ENCODE peak calls at places on chromosomes 12 and 14, in nine cellular contexts. M is RWPE1, S is H9, T is neural progenitor cell, I is testis, F is mesendoderm, N is left ventricle myocardium inferior, W is stomach, O is WERI-Rb-1. Z is an unnamed sample.

GRCh38 chr14:29392287-29392686 is 535.4 kb downstream of the PRKD1 start:
- DNase-seq in M (no peak), S (no peak), T (no peak), I (no peak), F (no peak), N (no peak), W (no peak), O (no peak), Z (no peak)

GRCh38 chr14:97025722-97026121 is 228.5 kb downstream of the VRK1 start:
- DNase-seq in M (no peak), S (peak), T (peak), I (no peak), F (no peak), N (no peak), W (no peak), O (no peak), Z (no peak)

GRCh38 chr12:25264015-25264582 is 13.4 kb upstream of the KRAS start:
- DNase-seq in M (no peak), S (no peak), T (peak), I (no peak), F (no peak), N (no peak), W (no peak), O (no peak), Z (no peak)

GRCh38 chr12:53378705-53379388 is 1.1 kb upstream of the SP1 start:
- DNase-seq in M (no peak), S (no peak), T (no peak), I (no peak), F (peak), N (no peak), W (no peak), O (peak), Z (no peak)

GRCh38 chr14:30603402-30603801 is 18.7 kb upstream of the SCFD1 start:
- DNase-seq in M (no peak), S (no peak), T (no peak), I (no peak), F (no peak), N (no peak), W (no peak), O (no peak), Z (no peak)

GRCh38 chr14:96072746-96073145 is 33.6 kb downstream of the C14orf132 start:
- DNase-seq in M (no peak), S (no peak), T (no peak), I (no peak), F (no peak), N (no peak), W (no peak), O (no peak), Z (no peak)

GRCh38 chr14:59086241-59086899 is 102.1 kb upstream of the DAAM1 start:
- DNase-seq in M (no peak), S (no peak), T (no peak), I (no peak), F (no peak), N (no peak), W (no peak), O (no peak), Z (no peak)

GRCh38 chr14:53542692-53543091 is 389.6 kb upstream of the DDHD1 start:
- DNase-seq in M (no peak), S (no peak), T (no peak), I (peak), F (no peak), N (no peak), W (no peak), O (no peak), Z (no peak)

GRCh38 chr12:82842480-82842879 is 155.8 kb downstream of the TMTC2 start:
- DNase-seq in M (no peak), S (no peak), T (no peak), I (no peak), F (no peak), N (no peak), W (no peak), O (no peak), Z (no peak)

GRCh38 chr12:131912526-131913274 is 16.4 kb upstream of the PUS1 start:
- DNase-seq in M (peak), S (no peak), T (no peak), I (peak), F (peak), N (peak), W (peak), O (no peak), Z (no peak)

GRCh38 chr14:60648169-60648933 is 926 bp downstream of the SIX1 start:
- DNase-seq in M (peak), S (peak), T (peak), I (no peak), F (peak), N (no peak), W (no peak), O (peak), Z (no peak)

GRCh38 chr14:75879031-75879430 is 102.8 kb downstream of the TGFB3 start:
- DNase-seq in M (peak), S (no peak), T (no peak), I (no peak), F (no peak), N (no peak), W (no peak), O (no peak), Z (no peak)

GRCh38 chr14:61281186-61281676 is at the start of gene TMEM30B:
- DNase-seq in M (peak), S (peak), T (no peak), I (peak), F (peak), N (no peak), W (peak), O (no peak), Z (no peak)

GRCh38 chr14:32403688-32404087 is 74.6 kb downstream of the AKAP6 start:
- DNase-seq in M (no peak), S (no peak), T (no peak), I (no peak), F (no peak), N (no peak), W (no peak), O (no peak), Z (no peak)

GRCh38 chr12:109461049-109461845 is 15.9 kb downstream of the KCTD10 start:
- DNase-seq in M (no peak), S (no peak), T (no peak), I (no peak), F (peak), N (peak), W (no peak), O (no peak), Z (no peak)

GRCh38 chr14:23066368-23066767 is 9.0 kb upstream of the CDH24 start:
- DNase-seq in M (no peak), S (no peak), T (no peak), I (no peak), F (no peak), N (no peak), W (no peak), O (no peak), Z (no peak)

GRCh38 chr12:105933671-105934665 is 204.8 kb downstream of the NUAK1 start:
- DNase-seq in M (peak), S (no peak), T (no peak), I (no peak), F (no peak), N (no peak), W (no peak), O (no peak), Z (no peak)

GRCh38 chr12:31496257-31496656 is 94.7 kb downstream of the DENND5B start:
- DNase-seq in M (no peak), S (no peak), T (no peak), I (no peak), F (no peak), N (no peak), W (no peak), O (no peak), Z (no peak)

GRCh38 chr12:68611094-68611818 is 557 bp downstream of the RAP1B start:
- DNase-seq in M (peak), S (peak), T (peak), I (peak), F (peak), N (peak), W (peak), O (peak), Z (peak)

GRCh38 chr12:57620936-57621496 is 9.8 kb downstream of the ARHGEF25 start:
- DNase-seq in M (no peak), S (no peak), T (peak), I (peak), F (no peak), N (no peak), W (no peak), O (no peak), Z (no peak)

GRCh38 chr12:112536367-112536730 is 117.6 kb downstream of the PTPN11 start:
- DNase-seq in M (no peak), S (no peak), T (no peak), I (no peak), F (no peak), N (no peak), W (no peak), O (no peak), Z (no peak)

GRCh38 chr12:9707864-9708808 is 24.8 kb downstream of the CLECL1 start:
- DNase-seq in M (peak), S (peak), T (peak), I (peak), F (peak), N (peak), W (peak), O (peak), Z (peak)

GRCh38 chr12:19110541-19110940 is 19.0 kb upstream of the PLEKHA5 start:
- DNase-seq in M (no peak), S (no peak), T (no peak), I (no peak), F (no peak), N (no peak), W (no peak), O (no peak), Z (no peak)

GRCh38 chr12:130338794-130339601 is 1.3 kb downstream of the PIWIL1 start:
- DNase-seq in M (no peak), S (no peak), T (no peak), I (no peak), F (no peak), N (no peak), W (no peak), O (no peak), Z (no peak)

GRCh38 chr12:108517288-108518100 is 2.4 kb downstream of the FICD start:
- DNase-seq in M (no peak), S (no peak), T (no peak), I (no peak), F (peak), N (no peak), W (no peak), O (no peak), Z (no peak)

GRCh38 chr12:65335021-65335714 is 56.7 kb downstream of the MSRB3 start:
- DNase-seq in M (peak), S (no peak), T (no peak), I (no peak), F (peak), N (no peak), W (no peak), O (no peak), Z (no peak)

GRCh38 chr14:72545411-72546311 is 348.2 kb downstream of the DPF3 start:
- DNase-seq in M (peak), S (no peak), T (no peak), I (no peak), F (no peak), N (no peak), W (no peak), O (no peak), Z (no peak)

GRCh38 chr12:93663729-93664084 is 13.5 kb upstream of the CRADD start:
- DNase-seq in M (no peak), S (no peak), T (no peak), I (no peak), F (no peak), N (no peak), W (no peak), O (no peak), Z (no peak)

GRCh38 chr12:47964102-47964723 is 817 bp downstream of the TMEM106C start:
- DNase-seq in M (no peak), S (peak), T (peak), I (peak), F (peak), N (no peak), W (peak), O (peak), Z (no peak)

GRCh38 chr12:29043069-29043468 is 106.0 kb upstream of the FAR2 start:
- DNase-seq in M (no peak), S (no peak), T (no peak), I (no peak), F (no peak), N (no peak), W (no peak), O (no peak), Z (no peak)

GRCh38 chr14:94110552-94111181 is at the start of gene IFI27:
- DNase-seq in M (peak), S (peak), T (no peak), I (peak), F (no peak), N (peak), W (peak), O (no peak), Z (no peak)

GRCh38 chr14:36361210-36361853 is 40.9 kb upstream of the MBIP start:
- DNase-seq in M (no peak), S (no peak), T (no peak), I (no peak), F (no peak), N (no peak), W (no peak), O (no peak), Z (no peak)

GRCh38 chr12:6377667-6377994 is 2.3 kb upstream of the SCNN1A start:
- DNase-seq in M (no peak), S (peak), T (no peak), I (peak), F (no peak), N (no peak), W (peak), O (no peak), Z (no peak)

GRCh38 chr12:95126076-95126475 is 52.7 kb upstream of the NR2C1 start:
- DNase-seq in M (no peak), S (no peak), T (no peak), I (no peak), F (no peak), N (no peak), W (no peak), O (no peak), Z (no peak)

GRCh38 chr14:24368562-24369252 is 723 bp downstream of the NFATC4 start:
- DNase-seq in M (no peak), S (peak), T (peak), I (peak), F (peak), N (peak), W (no peak), O (peak), Z (peak)

GRCh38 chr12:3251067-3251466 is 173.9 kb downstream of the TSPAN9 start:
- DNase-seq in M (no peak), S (no peak), T (no peak), I (no peak), F (no peak), N (no peak), W (no peak), O (no peak), Z (no peak)

GRCh38 chr12:3251691-3252090 is 174.5 kb downstream of the TSPAN9 start:
- DNase-seq in M (no peak), S (no peak), T (no peak), I (no peak), F (no peak), N (peak), W (no peak), O (no peak), Z (no peak)

GRCh38 chr12:3253682-3254275 is 176.6 kb downstream of the TSPAN9 start:
- DNase-seq in M (no peak), S (no peak), T (no peak), I (no peak), F (peak), N (peak), W (no peak), O (no peak), Z (no peak)

GRCh38 chr12:3250576-3250975 is 173.4 kb downstream of the TSPAN9 start:
- DNase-seq in M (no peak), S (no peak), T (no peak), I (no peak), F (no peak), N (peak), W (no peak), O (no peak), Z (no peak)

GRCh38 chr12:3252416-3252815 is 175.2 kb downstream of the TSPAN9 start:
- DNase-seq in M (no peak), S (no peak), T (no peak), I (peak), F (no peak), N (peak), W (peak), O (no peak), Z (peak)
- H3K27ac ChIP-seq in M (no peak), S (no peak), T (no peak), I (no peak), F (no peak), N (peak), W (peak), O (peak), Z (no peak)

DNA sequence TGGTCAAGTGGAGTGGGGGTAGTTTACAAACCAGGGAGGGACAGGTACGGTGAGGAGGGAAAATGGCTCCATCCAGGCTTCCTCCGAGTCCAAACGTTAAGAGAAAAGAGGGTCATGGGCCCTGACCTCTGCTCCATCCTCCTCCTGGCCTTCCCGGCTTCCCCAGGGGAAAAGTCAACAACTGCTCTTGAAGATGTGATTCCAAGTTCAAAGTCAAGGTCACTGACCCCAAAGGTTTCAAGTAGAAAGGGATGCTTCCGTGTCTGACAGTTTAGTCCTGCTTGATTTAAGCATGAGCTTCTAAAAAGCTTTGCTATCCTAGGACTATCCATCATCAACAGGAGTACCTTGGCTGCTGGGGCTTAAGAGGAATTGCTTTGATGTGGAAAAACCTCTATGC is 28.4 kb downstream of the CCDC88C start:
- DNase-seq in M (no peak), S (no peak), T (no peak), I (no peak), F (no peak), N (no peak), W (no peak), O (no peak), Z (no peak)
- H3K27ac ChIP-seq in M (peak), S (no peak), T (no peak), I (no peak), F (no peak), N (no peak), W (no peak), O (peak), Z (no peak)

GRCh38 chr12:12620730-12621315 is 9.1 kb downstream of the CREBL2 start:
- DNase-seq in M (no peak), S (no peak), T (no peak), I (no peak), F (no peak), N (no peak), W (no peak), O (no peak), Z (no peak)
- H3K27ac ChIP-seq in M (no peak), S (no peak), T (no peak), I (no peak), F (no peak), N (no peak), W (no peak), O (no peak), Z (no peak)

DNA sequence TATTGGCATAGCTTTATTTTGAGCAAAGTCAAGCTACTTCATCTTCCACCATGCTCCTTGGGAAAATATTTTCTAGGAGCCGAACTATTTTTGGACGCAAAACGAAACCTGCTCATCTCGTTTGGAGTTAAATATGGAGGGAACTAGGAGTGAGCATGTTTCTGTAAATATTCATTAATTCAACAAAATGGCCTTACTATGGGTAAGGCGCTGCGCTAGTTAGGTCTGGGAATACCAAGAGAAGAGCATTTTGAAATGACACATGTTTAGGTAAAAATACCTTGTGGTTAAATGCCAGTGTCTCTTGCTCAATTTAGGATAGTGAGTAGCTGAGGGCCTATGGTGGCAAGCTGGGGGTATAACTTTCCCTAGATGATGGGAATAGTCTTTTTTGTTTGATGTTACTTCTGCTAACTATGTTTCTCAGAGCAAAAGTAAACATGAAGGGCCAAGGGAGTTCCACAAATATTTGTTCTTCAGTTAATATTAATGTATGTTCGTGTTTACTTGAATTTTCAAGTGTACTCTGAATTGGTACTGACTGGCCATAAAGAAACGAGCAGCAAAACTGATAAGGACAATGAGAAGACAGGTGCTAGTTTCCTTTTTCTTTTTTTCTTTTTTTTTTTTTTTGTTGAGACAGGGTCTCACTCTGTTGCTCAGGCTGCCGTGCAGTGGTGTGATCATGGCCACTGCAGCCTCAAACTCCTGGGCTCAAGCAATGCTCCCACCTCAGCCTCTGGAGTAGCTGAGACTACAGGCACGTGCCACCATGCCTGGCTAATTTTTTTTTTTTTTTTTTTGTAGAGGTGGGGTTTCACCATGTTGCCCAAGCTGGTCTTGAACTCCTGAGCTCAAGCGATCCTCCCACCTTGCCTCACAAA is 77.7 kb downstream of the MAP1LC3B2 start:
- DNase-seq in M (no peak), S (no peak), T (no peak), I (no peak), F (no peak), N (no peak), W (no peak), O (no peak), Z (no peak)
- H3K27ac ChIP-seq in M (no peak), S (no peak), T (no peak), I (no peak), F (no peak), N (no peak), W (peak), O (no peak), Z (no peak)

GRCh38 chr14:51677276-51677675 is 25.6 kb downstream of the FRMD6 start:
- DNase-seq in M (no peak), S (no peak), T (no peak), I (no peak), F (peak), N (no peak), W (no peak), O (no peak), Z (no peak)
- H3K27ac ChIP-seq in M (no peak), S (no peak), T (no peak), I (no peak), F (no peak), N (peak), W (no peak), O (no peak), Z (peak)

GRCh38 chr14:74429221-74429691 is 3.2 kb upstream of the SYNDIG1L start:
- DNase-seq in M (no peak), S (peak), T (peak), I (no peak), F (peak), N (no peak), W (no peak), O (peak), Z (no peak)
- H3K27ac ChIP-seq in M (no peak), S (peak), T (no peak), I (no peak), F (no peak), N (no peak), W (no peak), O (no peak), Z (no peak)

Z was measured in substantia nigra.